ENCODE peak calls at places on chromosomes 1 and 21, in ten cellular contexts. E, S, J, Q, T, Z, N, B, C and O are unnamed samples.

GRCh38 chr1:64194168-64195088 is 9.0 kb upstream of the UBE2U start:
- DNase-seq in E (no peak), S (no peak), J (no peak), Q (no peak), T (no peak), Z (no peak), N (no peak), B (no peak), C (no peak), O (peak)

GRCh38 chr1:212721388-212722247 is 22.0 kb upstream of the BATF3 start:
- DNase-seq in E (peak), S (no peak), J (peak), Q (peak), T (peak), Z (peak), N (peak), B (no peak), C (no peak), O (no peak)

GRCh38 chr1:218090459-218090858 is 194.6 kb upstream of the RRP15 start:
- DNase-seq in E (no peak), S (no peak), J (no peak), Q (no peak), T (no peak), Z (no peak), N (peak), B (no peak), C (no peak), O (no peak)

GRCh38 chr1:11357291-11357690 is 84.3 kb downstream of the UBIAD1 start:
- DNase-seq in E (no peak), S (no peak), J (no peak), Q (no peak), T (no peak), Z (no peak), N (no peak), B (no peak), C (no peak), O (no peak)

GRCh38 chr1:30697571-30697970 is 25.8 kb downstream of the MATN1 start:
- DNase-seq in E (no peak), S (no peak), J (no peak), Q (no peak), T (no peak), Z (no peak), N (no peak), B (no peak), C (no peak), O (peak)

GRCh38 chr1:76219589-76219914 is 145.0 kb downstream of the ST6GALNAC3 start:
- DNase-seq in E (no peak), S (no peak), J (no peak), Q (no peak), T (no peak), Z (no peak), N (no peak), B (no peak), C (no peak), O (no peak)

GRCh38 chr1:200558866-200559459 is 61.6 kb downstream of the KIF14 start:
- DNase-seq in E (peak), S (peak), J (peak), Q (peak), T (peak), Z (peak), N (peak), B (no peak), C (peak), O (no peak)

GRCh38 chr1:54559771-54560231 is 11.8 kb downstream of the ACOT11 start:
- DNase-seq in E (no peak), S (no peak), J (no peak), Q (no peak), T (no peak), Z (no peak), N (no peak), B (no peak), C (no peak), O (no peak)

GRCh38 chr1:225318706-225319575 is 108.9 kb downstream of the LBR start:
- DNase-seq in E (peak), S (peak), J (peak), Q (peak), T (peak), Z (no peak), N (peak), B (peak), C (peak), O (peak)

GRCh38 chr1:205961405-205961804 is 18.1 kb upstream of the SLC26A9 start:
- DNase-seq in E (no peak), S (no peak), J (no peak), Q (no peak), T (peak), Z (no peak), N (peak), B (no peak), C (no peak), O (no peak)

GRCh38 chr1:63777965-63778880 is 4.4 kb downstream of the ROR1 start:
- DNase-seq in E (no peak), S (no peak), J (no peak), Q (no peak), T (no peak), Z (no peak), N (no peak), B (no peak), C (no peak), O (no peak)

GRCh38 chr1:240579511-240579910 is 32.4 kb downstream of the GREM2 start:
- DNase-seq in E (no peak), S (no peak), J (no peak), Q (no peak), T (no peak), Z (no peak), N (no peak), B (no peak), C (no peak), O (no peak)

GRCh38 chr1:214862421-214862820 is 220.1 kb upstream of the KCNK2 start:
- DNase-seq in E (peak), S (no peak), J (peak), Q (peak), T (peak), Z (no peak), N (no peak), B (no peak), C (no peak), O (no peak)

GRCh38 chr1:237556911-237557310 is 333.8 kb downstream of the ZP4 start:
- DNase-seq in E (no peak), S (no peak), J (no peak), Q (no peak), T (no peak), Z (no peak), N (no peak), B (no peak), C (no peak), O (no peak)

GRCh38 chr1:246602194-246602593 is 35.9 kb downstream of the CNST start:
- DNase-seq in E (peak), S (no peak), J (no peak), Q (no peak), T (peak), Z (no peak), N (no peak), B (no peak), C (no peak), O (no peak)

DNA sequence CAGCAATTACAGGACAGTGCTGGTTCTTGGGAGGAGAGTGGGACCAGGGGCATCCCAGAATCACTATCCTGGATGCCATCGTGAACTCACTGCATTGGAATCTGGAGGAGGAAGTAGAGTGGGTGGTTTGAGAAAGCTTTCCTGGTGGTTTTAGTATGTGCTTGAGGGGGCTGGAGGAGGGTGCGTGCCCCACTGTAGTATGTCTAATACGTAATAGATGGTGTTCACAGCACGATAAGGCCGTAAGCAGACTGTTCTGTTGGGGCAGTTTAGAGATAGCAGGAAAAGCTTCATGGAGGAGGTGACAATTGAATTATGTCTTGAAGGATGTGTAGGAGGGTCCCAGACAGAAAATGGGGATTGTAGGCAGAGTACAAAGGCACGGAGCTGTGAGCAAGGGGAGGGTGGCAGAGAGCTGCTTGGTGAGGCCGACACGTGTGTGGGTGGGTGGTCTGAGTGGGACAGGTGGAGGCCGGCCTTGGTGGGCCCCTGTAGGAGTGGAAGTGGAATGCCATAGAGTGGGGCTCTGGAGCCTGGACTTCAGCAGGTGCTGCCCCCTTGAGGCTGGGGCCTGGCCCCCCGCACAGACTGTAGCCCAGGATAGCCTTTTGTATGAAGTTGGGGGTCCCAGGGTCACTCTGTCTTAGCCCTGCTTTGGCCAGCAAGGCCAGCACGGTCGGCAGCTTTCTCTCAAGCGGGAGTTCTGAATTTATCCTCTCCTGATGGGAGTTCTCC is 37.0 kb downstream of the IL6R start:
- DNase-seq in E (peak), S (no peak), J (peak), Q (no peak), T (peak), Z (no peak), N (no peak), B (no peak), C (peak), O (peak)
- H3K9ac ChIP-seq in E (no peak), S (peak), J (no peak), Q (no peak), T (no peak), Z (no peak), N (no peak), B (no peak), C (no peak), O (no peak)

GRCh38 chr1:233022246-233022645 is 71.8 kb downstream of the NTPCR start:
- DNase-seq in E (no peak), S (no peak), J (no peak), Q (no peak), T (no peak), Z (no peak), N (no peak), B (no peak), C (no peak), O (no peak)

GRCh38 chr1:233019083-233019482 is 68.7 kb downstream of the NTPCR start:
- DNase-seq in E (no peak), S (no peak), J (no peak), Q (no peak), T (no peak), Z (no peak), N (no peak), B (no peak), C (no peak), O (no peak)

GRCh38 chr1:233016798-233017197 is 66.4 kb downstream of the NTPCR start:
- DNase-seq in E (peak), S (no peak), J (no peak), Q (no peak), T (no peak), Z (no peak), N (no peak), B (no peak), C (no peak), O (no peak)

GRCh38 chr1:233020441-233020840 is 70.0 kb downstream of the NTPCR start:
- DNase-seq in E (peak), S (no peak), J (no peak), Q (no peak), T (no peak), Z (no peak), N (no peak), B (no peak), C (peak), O (peak)

GRCh38 chr1:233019921-233020320 is 69.5 kb downstream of the NTPCR start:
- DNase-seq in E (peak), S (no peak), J (no peak), Q (no peak), T (no peak), Z (no peak), N (no peak), B (no peak), C (no peak), O (no peak)
- H3K9ac ChIP-seq in E (no peak), S (no peak), J (no peak), Q (no peak), T (no peak), Z (no peak), N (no peak), B (no peak), C (no peak), O (no peak)

GRCh38 chr1:93702828-93703183 is 21.2 kb upstream of the BCAR3 start:
- DNase-seq in E (no peak), S (no peak), J (no peak), Q (no peak), T (no peak), Z (no peak), N (no peak), B (no peak), C (no peak), O (no peak)
- H3K9ac ChIP-seq in E (no peak), S (peak), J (peak), Q (peak), T (no peak), Z (peak), N (no peak), B (peak), C (no peak), O (no peak)

GRCh38 chr21:35206141-35207125 is 157.3 kb upstream of the RUNX1 start:
- DNase-seq in E (peak), S (no peak), J (no peak), Q (peak), T (no peak), Z (peak), N (peak), B (no peak), C (no peak), O (peak)
- H3K9ac ChIP-seq in E (peak), S (no peak), J (no peak), Q (peak), T (peak), Z (peak), N (no peak), B (no peak), C (no peak), O (no peak)

GRCh38 chr1:204248954-204249353 is 35.2 kb upstream of the GOLT1A start:
- DNase-seq in E (no peak), S (no peak), J (no peak), Q (no peak), T (no peak), Z (no peak), N (no peak), B (no peak), C (no peak), O (no peak)
- H3K9ac ChIP-seq in E (no peak), S (no peak), J (no peak), Q (no peak), T (no peak), Z (no peak), N (no peak), B (no peak), C (no peak), O (no peak)